ENCODE peak calls at places on chromosomes 11 and 22, in eight cellular contexts. K is CD4-positive, alpha-beta T cell; Y is Peyer's patch; G is kidney epithelial cell; W is fibroblast of pulmonary artery; F is uterus; R is CD8-positive, alpha-beta T cell; Q is NB4. T is an unnamed sample.

GRCh38 chr22:37242395-37242918 is 1.6 kb downstream of the RAC2 start:
- DNase-seq in K (peak; percentile 88), Y (peak; percentile 96), G (no peak), W (no peak), F (no peak), R (peak; percentile 84), Q (peak; percentile 98), T (no peak)

GRCh38 chr11:65130631-65131416 is 3.5 kb downstream of the SYVN1 start:
- DNase-seq in K (no peak), Y (peak; percentile 67), G (no peak), W (no peak), F (peak; percentile 10), R (no peak), Q (peak; percentile 7), T (no peak)

GRCh38 chr11:1750840-1751520 is 585 bp upstream of the IFITM10 start:
- DNase-seq in K (no peak), Y (peak; percentile 49), G (no peak), W (no peak), F (no peak), R (no peak), Q (peak; percentile 45), T (no peak)

GRCh38 chr11:15109602-15110001 is 5.1 kb upstream of the INSC start:
- DNase-seq in K (no peak), Y (no peak), G (no peak), W (no peak), F (no peak), R (no peak), Q (no peak), T (no peak)

GRCh38 chr11:126173257-126173656 is 38.2 kb downstream of the RPUSD4 start:
- DNase-seq in K (no peak), Y (no peak), G (no peak), W (no peak), F (no peak), R (no peak), Q (no peak), T (no peak)

GRCh38 chr11:119594639-119595249 is 134.3 kb downstream of the NECTIN1 start:
- DNase-seq in K (no peak), Y (no peak), G (no peak), W (peak; percentile 52), F (peak; percentile 30), R (no peak), Q (peak; percentile 66), T (no peak)

GRCh38 chr11:34261820-34262219 is 96.0 kb downstream of the ABTB2 start:
- DNase-seq in K (no peak), Y (no peak), G (no peak), W (no peak), F (no peak), R (no peak), Q (no peak), T (no peak)

GRCh38 chr11:110507328-110507727 is 77.6 kb downstream of the FDX1 start:
- DNase-seq in K (no peak), Y (no peak), G (no peak), W (no peak), F (no peak), R (no peak), Q (no peak), T (no peak)

GRCh38 chr11:65555693-65556231 is 2.4 kb downstream of the LTBP3 start:
- DNase-seq in K (no peak), Y (peak; percentile 65), G (no peak), W (peak; percentile 69), F (no peak), R (no peak), Q (peak; percentile 69), T (no peak)

GRCh38 chr22:20243545-20244249 is 24.4 kb downstream of the RTN4R start:
- DNase-seq in K (peak; percentile 58), Y (peak; percentile 76), G (peak; percentile 19), W (peak; percentile 87), F (peak; percentile 84), R (peak; percentile 49), Q (peak; percentile 95), T (no peak)

GRCh38 chr11:12862761-12863469 is 146.2 kb upstream of the RASSF10 start:
- DNase-seq in K (no peak), Y (no peak), G (peak; percentile 61), W (peak; percentile 91), F (peak; percentile 64), R (no peak), Q (no peak), T (no peak)

GRCh38 chr11:46719543-46720218 is 668 bp downstream of the F2 start:
- DNase-seq in K (no peak), Y (no peak), G (no peak), W (no peak), F (no peak), R (no peak), Q (no peak), T (no peak)

GRCh38 chr11:104324276-104324675 is 160.3 kb upstream of the PDGFD start:
- DNase-seq in K (no peak), Y (no peak), G (no peak), W (no peak), F (no peak), R (no peak), Q (no peak), T (no peak)

GRCh38 chr22:21642584-21643448 is 714 bp downstream of the SDF2L1 start:
- DNase-seq in K (peak; percentile 49), Y (peak; percentile 79), G (no peak), W (peak; percentile 52), F (no peak), R (peak; percentile 48), Q (peak; percentile 77), T (peak; percentile 45)

GRCh38 chr11:27280131-27280530 is 82.9 kb downstream of the CCDC34 start:
- DNase-seq in K (no peak), Y (no peak), G (no peak), W (peak; percentile 62), F (no peak), R (no peak), Q (no peak), T (no peak)

GRCh38 chr22:20552913-20553401 is 45.5 kb downstream of the MED15 start:
- DNase-seq in K (no peak), Y (no peak), G (no peak), W (peak; percentile 47), F (peak; percentile 28), R (no peak), Q (no peak), T (no peak)

GRCh38 chr11:126712017-126712625 is 288.4 kb downstream of the KIRREL3 start:
- DNase-seq in K (no peak), Y (no peak), G (no peak), W (no peak), F (no peak), R (no peak), Q (no peak), T (no peak)

GRCh38 chr11:106986261-106986660 is 32.0 kb downstream of the GUCY1A2 start:
- DNase-seq in K (no peak), Y (no peak), G (no peak), W (peak; percentile 68), F (no peak), R (no peak), Q (no peak), T (no peak)

GRCh38 chr22:36191106-36191836 is 10.3 kb downstream of the APOL4 start:
- DNase-seq in K (no peak), Y (no peak), G (no peak), W (peak; percentile 7), F (peak; percentile 57), R (no peak), Q (no peak), T (no peak)

GRCh38 chr22:35914665-35915476 is 113.8 kb downstream of the RBFOX2 start:
- DNase-seq in K (no peak), Y (peak; percentile 75), G (peak; percentile 84), W (peak; percentile 92), F (peak; percentile 43), R (no peak), Q (peak; percentile 70), T (peak; percentile 50)

GRCh38 chr11:62708423-62709261 is 1.2 kb downstream of the GNG3 start:
- DNase-seq in K (peak; percentile 52), Y (peak; percentile 66), G (no peak), W (no peak), F (peak; percentile 39), R (peak; percentile 47), Q (no peak), T (no peak)

GRCh38 chr11:73361953-73362776 is 14.0 kb upstream of the RELT start:
- DNase-seq in K (no peak), Y (no peak), G (no peak), W (no peak), F (no peak), R (no peak), Q (no peak), T (no peak)

DNA sequence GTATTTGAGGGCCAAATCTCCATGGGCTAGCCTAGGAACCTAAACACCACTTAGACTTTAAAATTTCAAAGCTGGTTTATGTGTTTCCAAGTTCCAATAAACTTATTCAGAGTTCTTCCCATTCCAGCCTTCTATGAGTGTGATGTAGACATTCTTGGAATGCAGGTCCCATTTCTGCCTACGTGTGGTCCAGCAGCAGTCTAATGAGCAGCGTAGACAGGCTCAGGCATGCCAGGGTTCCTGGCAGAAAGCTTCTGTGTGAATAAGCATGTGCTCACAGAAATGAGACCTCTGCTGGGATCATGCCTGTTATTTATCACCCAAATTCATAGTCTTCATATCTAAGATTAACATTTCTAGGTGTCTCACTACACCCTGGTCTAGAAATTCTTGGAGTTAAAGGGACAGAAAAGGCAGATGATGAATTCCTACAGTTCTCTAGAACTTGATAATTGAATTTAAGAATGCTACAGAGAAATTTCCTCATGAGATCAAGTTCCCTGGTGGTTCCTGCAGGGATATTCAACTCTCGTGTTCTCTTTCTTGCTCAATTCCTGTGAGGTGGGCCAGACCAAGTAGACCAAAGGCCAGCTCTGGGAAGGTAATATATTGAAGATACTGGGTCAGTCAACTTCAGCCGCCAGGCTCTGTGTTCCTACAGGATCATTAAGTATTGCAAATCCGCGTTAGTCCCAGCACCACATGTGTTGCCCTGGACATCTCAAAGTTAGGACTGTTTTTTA is 17.6 kb downstream of the RNF185 start:
- DNase-seq in K (no peak), Y (peak; percentile 33), G (peak; percentile 67), W (peak; percentile 74), F (no peak), R (no peak), Q (no peak), T (no peak)
- TF ChIP-seq CTCF in K (no peak), Y (no peak), G (no peak), W (no peak), F (no peak), R (no peak), Q (no peak), T (no peak)

DNA sequence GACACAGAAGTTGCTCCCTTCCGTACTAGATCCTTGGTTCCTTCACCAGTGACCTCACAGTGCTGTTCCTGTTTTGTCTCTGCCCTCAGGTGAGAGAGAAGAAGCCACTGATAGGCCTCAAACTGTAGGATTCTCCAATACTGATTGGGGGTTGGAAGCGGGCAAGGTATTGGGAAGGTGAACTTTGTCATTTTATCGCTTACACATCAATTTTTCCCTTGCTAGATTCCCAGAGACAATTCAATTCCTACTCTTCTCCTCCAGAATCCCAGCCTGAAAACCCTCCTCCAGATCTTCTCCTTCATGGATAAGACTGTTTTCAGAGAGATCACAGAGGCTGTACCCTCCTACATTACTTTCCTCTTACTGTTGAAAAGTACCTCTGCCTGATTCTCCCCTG is 9.4 kb upstream of the OR2D3 start:
- DNase-seq in K (no peak), Y (no peak), G (no peak), W (no peak), F (no peak), R (no peak), Q (no peak), T (no peak)
- TF ChIP-seq CTCF in K (no peak), Y (no peak), G (no peak), W (no peak), F (no peak), R (no peak), Q (no peak), T (no peak)

GRCh38 chr22:30667486-30668305 is at the start of gene DUSP18:
- DNase-seq in K (peak; percentile 89), Y (peak; percentile 97), G (peak; percentile 38), W (peak; percentile 89), F (peak; percentile 96), R (peak; percentile 94), Q (peak; percentile 89), T (peak; percentile 98)
- TF ChIP-seq CTCF in K (no peak), Y (peak; percentile 67), G (peak; percentile 33), W (peak; percentile 9), F (no peak), R (no peak), Q (peak; percentile 15), T (peak; percentile 62)

GRCh38 chr22:24424901-24425775 is 2.3 kb upstream of the ADORA2A start:
- DNase-seq in K (no peak), Y (no peak), G (no peak), W (no peak), F (no peak), R (no peak), Q (no peak), T (no peak)
- TF ChIP-seq CTCF in K (no peak), Y (no peak), G (no peak), W (no peak), F (no peak), R (no peak), Q (no peak), T (no peak)

T was measured in progenitor cell of endocrine pancreas.